ENCODE peak calls at places on chromosomes 5 and 9, in seven cellular contexts. I is HepG2, Q is H1, M is K562, G is Panc1, J is HCT116, H is GM12878. S is an unnamed sample. For H3K27me3, the result is how much of the 10 kb centered on the place peaks cover.

GRCh38 chr5:134020188-134020587 is 15.4 kb upstream of the VDAC1 start:
- DNase-seq in I (peak), Q (no peak), M (no peak), G (no peak), J (no peak), H (no peak), S (no peak)

GRCh38 chr9:129609486-129610192 is 11.3 kb downstream of the C9orf50 start:
- DNase-seq in I (no peak), Q (no peak), M (peak), G (no peak), J (no peak), H (no peak), S (peak)

GRCh38 chr9:127754761-127755557 is 19.9 kb upstream of the TOR2A start:
- DNase-seq in I (no peak), Q (peak), M (no peak), G (no peak), J (no peak), H (no peak), S (peak)

GRCh38 chr9:77647267-77647658 is 859 bp downstream of the GNA14 start:
- DNase-seq in I (no peak), Q (no peak), M (no peak), G (no peak), J (no peak), H (no peak), S (no peak)

GRCh38 chr5:59103303-59103702 is 520.4 kb downstream of the RAB3C start:
- DNase-seq in I (no peak), Q (no peak), M (no peak), G (no peak), J (no peak), H (no peak), S (no peak)

GRCh38 chr9:120875954-120876841 is 790 bp downstream of the PHF19 start:
- DNase-seq in I (peak), Q (peak), M (peak), G (no peak), J (peak), H (no peak), S (peak)

GRCh38 chr9:32394381-32395049 is 10.1 kb downstream of the ACO1 start:
- DNase-seq in I (no peak), Q (no peak), M (no peak), G (no peak), J (no peak), H (no peak), S (no peak)

GRCh38 chr9:68522126-68522525 is 18.6 kb downstream of the TMEM252 start:
- DNase-seq in I (no peak), Q (no peak), M (no peak), G (no peak), J (no peak), H (no peak), S (no peak)

GRCh38 chr5:113140837-113141661 is 164.5 kb downstream of the DCP2 start:
- DNase-seq in I (no peak), Q (no peak), M (no peak), G (no peak), J (no peak), H (no peak), S (no peak)

GRCh38 chr5:137206030-137206715 is 293.0 kb downstream of the SPOCK1 start:
- DNase-seq in I (no peak), Q (no peak), M (no peak), G (no peak), J (no peak), H (no peak), S (no peak)

GRCh38 chr5:126778675-126779403 is 1.9 kb downstream of the LMNB1 start:
- DNase-seq in I (no peak), Q (no peak), M (peak), G (no peak), J (no peak), H (no peak), S (no peak)

GRCh38 chr5:57690724-57691123 is 208.1 kb upstream of the ACTBL2 start:
- DNase-seq in I (no peak), Q (no peak), M (peak), G (no peak), J (no peak), H (no peak), S (no peak)

GRCh38 chr5:138981606-138982005 is 106.5 kb upstream of the LRRTM2 start:
- DNase-seq in I (no peak), Q (no peak), M (no peak), G (no peak), J (no peak), H (no peak), S (no peak)

GRCh38 chr9:128723352-128723865 is 518 bp downstream of the ZDHHC12 start:
- DNase-seq in I (no peak), Q (no peak), M (peak), G (no peak), J (no peak), H (no peak), S (no peak)

GRCh38 chr9:84061613-84062205 is 81.1 kb downstream of the RMI1 start:
- DNase-seq in I (no peak), Q (no peak), M (no peak), G (no peak), J (no peak), H (no peak), S (no peak)

GRCh38 chr9:130002320-130002719 is 40.7 kb downstream of the FNBP1 start:
- DNase-seq in I (no peak), Q (no peak), M (no peak), G (no peak), J (no peak), H (no peak), S (no peak)

GRCh38 chr5:6545770-6546690 is 86.8 kb downstream of the NSUN2 start:
- DNase-seq in I (no peak), Q (no peak), M (no peak), G (no peak), J (no peak), H (no peak), S (no peak)

GRCh38 chr9:18666348-18666747 is 192.4 kb downstream of the ADAMTSL1 start:
- DNase-seq in I (no peak), Q (no peak), M (no peak), G (no peak), J (no peak), H (no peak), S (no peak)

GRCh38 chr9:130117816-130118632 is 54.2 kb upstream of the NCS1 start:
- DNase-seq in I (no peak), Q (no peak), M (no peak), G (no peak), J (peak), H (no peak), S (no peak)

GRCh38 chr5:116772152-116772501 is 197.5 kb upstream of the SEMA6A start:
- DNase-seq in I (no peak), Q (no peak), M (no peak), G (no peak), J (no peak), H (no peak), S (peak)

GRCh38 chr5:3114467-3114866 is 363.0 kb upstream of the IRX2 start:
- DNase-seq in I (no peak), Q (no peak), M (peak), G (no peak), J (no peak), H (no peak), S (no peak)

GRCh38 chr5:73673161-73673591 is 47.2 kb downstream of the ARHGEF28 start:
- DNase-seq in I (peak), Q (no peak), M (peak), G (peak), J (no peak), H (no peak), S (no peak)

GRCh38 chr5:100777680-100778281 is 125.3 kb downstream of the ST8SIA4 start:
- DNase-seq in I (no peak), Q (no peak), M (peak), G (no peak), J (peak), H (peak), S (no peak)

GRCh38 chr5:111143910-111144309 is 51.8 kb downstream of the WDR36 start:
- DNase-seq in I (no peak), Q (no peak), M (no peak), G (no peak), J (no peak), H (no peak), S (no peak)

GRCh38 chr5:41707853-41708603 is 162.2 kb downstream of the OXCT1 start:
- DNase-seq in I (peak), Q (no peak), M (peak), G (peak), J (peak), H (no peak), S (peak)

GRCh38 chr9:86859966-86860365 is 87.3 kb downstream of the GAS1 start:
- DNase-seq in I (no peak), Q (no peak), M (no peak), G (no peak), J (no peak), H (no peak), S (no peak)

GRCh38 chr9:97853056-97853843 is at the start of gene FOXE1:
- DNase-seq in I (no peak), Q (no peak), M (no peak), G (no peak), J (no peak), H (no peak), S (no peak)

GRCh38 chr9:97853844-97854695 is 1.0 kb downstream of the FOXE1 start:
- DNase-seq in I (no peak), Q (no peak), M (no peak), G (no peak), J (no peak), H (no peak), S (peak)

GRCh38 chr9:97855899-97856298 is 2.9 kb downstream of the FOXE1 start:
- DNase-seq in I (no peak), Q (no peak), M (no peak), G (no peak), J (no peak), H (no peak), S (no peak)

GRCh38 chr9:97855486-97855875 is 2.5 kb downstream of the FOXE1 start:
- DNase-seq in I (no peak), Q (no peak), M (no peak), G (no peak), J (no peak), H (no peak), S (no peak)

DNA sequence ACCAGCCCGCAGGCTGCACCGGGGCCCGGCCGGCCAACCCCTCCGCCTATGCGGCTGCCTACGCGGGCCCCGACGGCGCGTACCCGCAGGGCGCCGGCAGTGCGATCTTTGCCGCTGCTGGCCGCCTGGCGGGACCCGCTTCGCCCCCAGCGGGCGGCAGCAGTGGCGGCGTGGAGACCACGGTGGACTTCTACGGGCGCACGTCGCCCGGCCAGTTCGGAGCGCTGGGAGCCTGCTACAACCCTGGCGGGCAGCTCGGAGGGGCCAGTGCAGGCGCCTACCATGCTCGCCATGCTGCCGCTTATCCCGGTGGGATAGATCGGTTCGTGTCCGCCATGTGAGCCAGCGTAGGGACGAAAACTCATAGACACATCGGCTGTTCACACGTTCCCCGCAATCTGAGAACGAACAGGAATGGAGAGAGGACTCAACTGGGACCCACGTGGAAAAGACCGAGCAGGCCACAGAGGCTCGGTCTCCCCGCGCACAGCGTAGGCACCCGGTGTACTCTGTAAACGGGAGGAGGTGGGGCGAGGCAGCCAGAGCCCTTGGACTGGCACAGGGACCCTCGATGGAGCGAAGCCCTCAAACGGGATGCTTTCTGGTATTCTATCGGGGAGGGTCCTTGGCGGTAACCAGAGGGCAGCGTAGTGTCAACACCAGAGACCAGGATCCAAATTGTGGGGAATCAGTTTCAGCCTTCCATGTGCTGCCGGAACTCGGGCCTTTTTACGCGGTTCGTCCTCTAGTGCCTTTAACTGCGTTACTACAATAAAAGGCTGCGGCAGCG is 1.9 kb downstream of the FOXE1 start:
- DNase-seq in I (no peak), Q (no peak), M (no peak), G (no peak), J (no peak), H (no peak), S (no peak)
- H3K27me3 ChIP-seq in I (under half), Q (half or more), M (under half), G (under half), J (under half), H (half or more), S (half or more)

GRCh38 chr5:107404595-107405366 is 266.0 kb downstream of the EFNA5 start:
- DNase-seq in I (no peak), Q (no peak), M (no peak), G (no peak), J (no peak), H (no peak), S (no peak)

GRCh38 chr5:107403561-107403960 is 267.2 kb downstream of the EFNA5 start:
- DNase-seq in I (no peak), Q (no peak), M (no peak), G (no peak), J (no peak), H (no peak), S (no peak)

GRCh38 chr5:107400328-107400727 is 270.4 kb downstream of the EFNA5 start:
- DNase-seq in I (no peak), Q (no peak), M (no peak), G (no peak), J (no peak), H (no peak), S (no peak)

GRCh38 chr5:107401470-107402085 is 269.2 kb downstream of the EFNA5 start:
- DNase-seq in I (no peak), Q (no peak), M (no peak), G (no peak), J (no peak), H (no peak), S (no peak)

DNA sequence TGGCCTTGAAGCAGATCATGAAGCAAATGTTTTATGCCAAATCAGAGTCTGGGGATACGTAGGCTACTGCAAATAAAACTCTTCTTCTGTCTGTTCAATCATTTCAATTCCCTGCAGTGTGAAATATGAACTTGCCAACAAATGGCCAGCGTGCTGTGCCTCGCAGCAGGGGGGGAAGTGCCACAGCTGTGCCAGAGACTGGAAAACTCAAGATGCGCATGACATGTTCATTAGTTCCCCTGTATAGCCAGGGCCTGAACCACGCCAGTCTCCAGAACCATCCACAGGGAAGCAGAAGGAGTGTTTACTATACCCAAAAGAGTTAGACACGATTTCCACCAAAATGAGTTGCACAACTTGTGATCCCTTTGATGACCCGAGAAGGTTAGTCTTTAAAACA is 267.9 kb downstream of the EFNA5 start:
- DNase-seq in I (no peak), Q (no peak), M (no peak), G (no peak), J (no peak), H (no peak), S (peak)
- TF ChIP-seq SIN3A in I (no peak), Q (no peak), M (no peak), G (no peak), J (no peak), H (no peak), S (no peak)

DNA sequence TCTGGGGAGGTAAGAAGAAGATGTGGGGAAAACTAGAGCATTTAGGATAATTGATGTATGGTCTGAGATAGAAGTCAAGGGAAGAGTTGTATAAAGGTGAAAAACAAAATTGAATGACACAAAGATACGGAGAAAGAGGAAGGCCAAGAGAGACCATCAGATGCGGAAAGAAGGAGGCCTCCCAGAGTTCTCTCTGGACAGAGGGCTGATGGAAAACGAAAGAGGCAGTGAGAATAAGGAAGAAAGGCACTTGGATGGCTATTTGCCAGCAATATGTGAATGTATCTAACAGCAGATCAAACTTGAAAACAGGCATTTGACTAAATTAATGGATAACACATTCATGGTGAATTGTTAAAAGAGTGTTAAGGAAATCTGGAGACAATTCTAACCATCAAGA is 2.4 kb upstream of the DOCK8 start:
- DNase-seq in I (no peak), Q (no peak), M (no peak), G (no peak), J (no peak), H (no peak), S (no peak)
- H3K27me3 ChIP-seq in I (under half), Q (under half), M (under half), G (under half), J (under half), H (under half), S (under half)

GRCh38 chr9:15735083-15735974 is 182.5 kb downstream of the CCDC171 start:
- DNase-seq in I (no peak), Q (no peak), M (no peak), G (peak), J (no peak), H (no peak), S (no peak)
- TF ChIP-seq SIN3A in I (no peak), Q (no peak), M (no peak), G (no peak), J (no peak), H (no peak), S (no peak)

GRCh38 chr5:33944543-33945132 is 8.5 kb downstream of the RXFP3 start:
- DNase-seq in I (no peak), Q (no peak), M (no peak), G (no peak), J (no peak), H (no peak), S (no peak)
- H3K27me3 ChIP-seq in I (under half), Q (under half), M (under half), G (under half), J (half or more), H (under half), S (under half)

GRCh38 chr5:32346869-32347268 is 34.1 kb upstream of the MTMR12 start:
- DNase-seq in I (no peak), Q (no peak), M (no peak), G (no peak), J (no peak), H (no peak), S (no peak)
- TF ChIP-seq SIN3A in I (no peak), Q (no peak), M (no peak), G (no peak), J (no peak), H (no peak), S (no peak)

S was measured in SK-N-SH.